ENCODE peak calls at places on chromosomes 11 and 22, in six cellular contexts. Q, T, E, S, B and X are unnamed samples.

GRCh38 chr11:10623797-10624761 is 55.6 kb upstream of the LYVE1 start:
- DNase-seq in S (no peak), B (peak; percentile 61), Q (peak; percentile 49), E (peak; percentile 32), T (no peak), X (peak; percentile 36)

GRCh38 chr22:37601540-37602442 is 6.8 kb upstream of the GGA1 start:
- DNase-seq in T (no peak), B (peak; percentile 56), E (peak; percentile 75), S (no peak), Q (peak; percentile 88), X (no peak)

GRCh38 chr11:121696947-121697346 is 244.2 kb upstream of the SORL1-AS1 start:
- DNase-seq in Q (no peak), T (no peak), E (no peak), B (no peak), S (no peak), X (no peak)

GRCh38 chr11:122439911-122440782 is 215.4 kb upstream of the UBASH3B start:
- DNase-seq in S (peak; percentile 19), B (no peak), T (no peak), E (peak; percentile 76), Q (no peak), X (peak; percentile 40)

GRCh38 chr22:21038405-21038804 is 6.0 kb upstream of the SLC7A4 start:
- DNase-seq in E (peak; percentile 75), T (no peak), B (no peak), Q (no peak), S (no peak), X (no peak)

GRCh38 chr11:36455658-36456111 is 54.4 kb downstream of the TRAF6 start:
- DNase-seq in B (peak; percentile 67), E (peak; percentile 95), Q (peak; percentile 20), S (no peak), T (no peak), X (peak; percentile 95)

GRCh38 chr22:50463188-50463900 is 11.5 kb downstream of the SBF1 start:
- DNase-seq in T (no peak), B (no peak), S (no peak), Q (no peak), E (no peak), X (no peak)

GRCh38 chr11:120182357-120182756 is 28.5 kb upstream of the OAF start:
- DNase-seq in S (no peak), E (no peak), Q (no peak), T (no peak), B (no peak), X (no peak)

GRCh38 chr11:15258433-15259350 is 144.0 kb downstream of the INSC start:
- DNase-seq in Q (peak; percentile 40), S (peak; percentile 45), B (peak; percentile 66), T (no peak), E (peak; percentile 33), X (no peak)

GRCh38 chr11:34278708-34279297 is 79.0 kb downstream of the ABTB2 start:
- DNase-seq in Q (no peak), E (no peak), B (no peak), S (no peak), T (no peak), X (no peak)

GRCh38 chr11:34495239-34495723 is 18.3 kb downstream of the ELF5 start:
- DNase-seq in B (no peak), T (no peak), E (no peak), Q (no peak), S (no peak), X (no peak)